ENCODE peak calls at places on chromosomes 16 and 17, in six cellular contexts. V is CD8-positive, alpha-beta T cell; Y is K562; L is prostate gland; C is GM23248; R is tibial nerve. F is an unnamed sample. For H3K9me3, the result is how much of the 10 kb centered on the place peaks cover.

GRCh38 chr16:13148294-13148693 is 246.9 kb downstream of the SHISA9 start:
- DNase-seq in Y (no peak), V (no peak), R (no peak), C (no peak), L (no peak), F (no peak)

GRCh38 chr17:51524524-51524923 is 264.2 kb downstream of the UTP18 start:
- DNase-seq in C (no peak), L (no peak), Y (no peak), V (no peak), R (no peak), F (no peak)

GRCh38 chr17:18107971-18108370 is 585 bp upstream of the MYO15A start:
- DNase-seq in C (no peak), L (no peak), V (no peak), Y (no peak), R (no peak), F (no peak)

GRCh38 chr17:73342057-73342522 is 30.3 kb upstream of the CDC42EP4 start:
- DNase-seq in C (peak), V (no peak), L (peak), R (peak), Y (no peak), F (no peak)

GRCh38 chr17:79047923-79048825 is 24.2 kb downstream of the C1QTNF1 start:
- DNase-seq in V (no peak), Y (no peak), R (no peak), C (no peak), L (no peak), F (no peak)

GRCh38 chr16:21599994-21600773 is 807 bp downstream of the METTL9 start:
- DNase-seq in L (peak), V (peak), Y (peak), R (no peak), C (peak), F (no peak)

GRCh38 chr17:39924691-39925055 is 2.7 kb downstream of the ORMDL3 start:
- DNase-seq in V (no peak), R (no peak), C (no peak), Y (no peak), L (no peak), F (no peak)

GRCh38 chr17:78706271-78706915 is 75.7 kb downstream of the CYTH1 start:
- DNase-seq in R (no peak), V (no peak), Y (no peak), C (no peak), L (peak), F (no peak)

GRCh38 chr17:29766796-29767327 is 144.2 kb upstream of the CORO6 start:
- DNase-seq in R (no peak), Y (no peak), C (no peak), V (no peak), L (no peak), F (no peak)
- H3K9me3 ChIP-seq in R (under half), Y (under half), C (under half), V (under half), L (under half), F (under half)

GRCh38 chr17:52930145-52930544 is 771.6 kb upstream of the CA10 start:
- DNase-seq in C (no peak), R (no peak), V (no peak), Y (no peak), L (no peak), F (no peak)
- H3K9me3 ChIP-seq in C (under half), R (under half), V (under half), Y (under half), L (under half), F (under half)

GRCh38 chr17:69801368-69801767 is 273.7 kb upstream of the KCNJ16 start:
- DNase-seq in R (no peak), C (no peak), Y (no peak), L (no peak), V (no peak), F (no peak)
- H3K9me3 ChIP-seq in R (under half), C (under half), Y (under half), L (under half), V (under half), F (under half)

GRCh38 chr16:3388325-3388724 is 12.5 kb downstream of the ZSCAN32 start:
- DNase-seq in V (no peak), R (no peak), L (no peak), C (no peak), Y (peak), F (no peak)

DNA sequence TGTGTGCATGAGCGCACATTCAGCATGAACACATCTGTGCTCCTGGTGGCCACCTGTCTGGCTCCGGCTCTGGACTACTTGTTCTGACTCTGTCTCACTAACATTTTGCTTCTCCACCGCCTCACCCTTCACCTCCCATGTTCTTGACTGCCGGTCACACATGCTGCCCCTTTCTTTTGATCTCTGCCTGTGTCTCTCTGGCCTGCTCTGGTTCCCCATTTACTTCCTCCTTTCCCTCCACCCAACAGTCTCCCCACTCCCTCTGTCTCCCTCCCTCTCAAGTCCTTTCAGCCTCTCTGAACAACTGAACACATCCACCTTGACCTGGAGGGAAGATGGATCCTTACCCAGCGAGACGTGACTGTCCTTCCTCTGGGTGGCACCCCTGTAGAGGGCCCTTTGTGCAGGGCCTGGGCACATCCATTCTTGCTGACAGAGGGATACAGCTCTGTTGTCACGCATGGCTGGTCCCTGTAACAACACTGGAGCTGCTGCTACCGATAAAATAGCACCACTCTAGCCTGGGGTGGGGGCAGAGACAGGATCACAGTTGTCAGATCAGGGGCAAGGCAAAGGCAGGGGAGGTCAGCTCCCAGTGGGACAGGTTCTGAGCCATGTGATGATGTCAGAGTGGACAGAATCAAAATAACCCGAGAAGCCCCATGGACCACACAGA is 11.0 kb downstream of the ZSCAN32 start:
- DNase-seq in V (no peak), R (no peak), L (no peak), C (no peak), Y (peak), F (no peak)
- H3K9me3 ChIP-seq in V (under half), R (half or more), L (under half), C (under half), Y (under half), F (under half)

GRCh38 chr17:22459953-22460350 is 767.6 kb downstream of the KCNJ18 start:
- DNase-seq in L (no peak), Y (no peak), C (no peak), R (no peak), V (no peak), F (no peak)

GRCh38 chr17:22460461-22461063 is 768.2 kb downstream of the KCNJ18 start:
- DNase-seq in C (no peak), L (no peak), Y (no peak), V (no peak), R (no peak), F (no peak)

GRCh38 chr17:22462461-22462860 is 770.1 kb downstream of the KCNJ18 start:
- DNase-seq in C (no peak), Y (no peak), V (no peak), R (no peak), L (no peak), F (no peak)

GRCh38 chr17:22461460-22462145 is 769.3 kb downstream of the KCNJ18 start:
- DNase-seq in L (no peak), Y (peak), V (no peak), R (no peak), C (no peak), F (no peak)

DNA sequence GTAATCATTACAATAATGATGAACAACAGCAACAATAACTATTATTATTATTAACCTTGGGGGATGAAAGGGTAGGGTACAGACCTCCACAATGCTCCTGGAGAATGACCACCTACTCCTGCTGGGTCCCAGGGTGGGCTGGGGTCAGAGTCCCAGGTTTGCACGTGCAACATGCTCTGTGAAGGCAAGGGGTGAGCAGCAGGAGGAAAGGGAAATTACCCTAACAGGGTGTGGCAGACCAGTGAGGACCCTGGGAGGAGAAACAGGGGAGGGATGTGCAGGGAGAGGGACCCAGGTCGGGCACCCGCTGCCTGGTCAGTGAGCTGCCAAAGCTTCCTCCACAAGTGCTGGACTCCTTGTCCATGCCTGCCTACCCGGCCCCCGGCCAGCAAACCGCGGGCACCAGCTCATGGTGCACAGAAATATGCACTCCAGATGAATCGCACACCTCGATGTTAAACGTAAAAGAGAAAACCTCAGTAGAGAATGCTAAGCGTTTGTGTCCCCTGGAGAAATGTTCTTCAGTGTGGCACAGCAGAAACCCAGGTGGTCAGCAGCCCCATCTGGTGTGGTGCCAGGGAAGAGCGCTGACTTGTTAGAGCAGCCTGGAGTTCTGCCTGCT is 767.1 kb downstream of the KCNJ18 start:
- DNase-seq in C (no peak), V (no peak), Y (no peak), R (no peak), L (no peak), F (no peak)
- H3K9me3 ChIP-seq in C (under half), V (under half), Y (under half), R (under half), L (under half), F (under half)

GRCh38 chr16:10408824-10409381 is 23.0 kb downstream of the ATF7IP2 start:
- DNase-seq in Y (peak), C (no peak), L (no peak), V (no peak), R (no peak), F (no peak)

GRCh38 chr16:10410469-10410868 is 24.6 kb downstream of the ATF7IP2 start:
- DNase-seq in C (no peak), R (no peak), L (no peak), Y (no peak), V (no peak), F (no peak)

GRCh38 chr16:10412935-10413601 is 27.2 kb downstream of the ATF7IP2 start:
- DNase-seq in V (no peak), R (no peak), L (no peak), C (no peak), Y (no peak), F (no peak)
- H3K9me3 ChIP-seq in V (under half), R (half or more), L (under half), C (under half), Y (half or more), F (under half)

GRCh38 chr17:64115871-64116534 is 13.9 kb downstream of the ERN1 start:
- DNase-seq in R (no peak), L (no peak), V (no peak), Y (no peak), C (peak), F (no peak)
- H3K9me3 ChIP-seq in R (under half), L (under half), V (under half), Y (under half), C (under half), F (under half)

GRCh38 chr16:84029297-84030096 is 13.1 kb downstream of the SLC38A8 start:
- DNase-seq in L (no peak), Y (no peak), R (no peak), C (no peak), V (no peak), F (no peak)

GRCh38 chr16:84033251-84034195 is 9.1 kb downstream of the SLC38A8 start:
- DNase-seq in V (no peak), R (no peak), C (no peak), Y (no peak), L (no peak), F (no peak)

GRCh38 chr16:84031556-84031955 is 11.0 kb downstream of the SLC38A8 start:
- DNase-seq in Y (no peak), C (no peak), R (no peak), L (no peak), V (no peak), F (no peak)

GRCh38 chr16:84034516-84034915 is 8.1 kb downstream of the SLC38A8 start:
- DNase-seq in C (no peak), R (no peak), V (no peak), L (no peak), Y (no peak), F (no peak)

DNA sequence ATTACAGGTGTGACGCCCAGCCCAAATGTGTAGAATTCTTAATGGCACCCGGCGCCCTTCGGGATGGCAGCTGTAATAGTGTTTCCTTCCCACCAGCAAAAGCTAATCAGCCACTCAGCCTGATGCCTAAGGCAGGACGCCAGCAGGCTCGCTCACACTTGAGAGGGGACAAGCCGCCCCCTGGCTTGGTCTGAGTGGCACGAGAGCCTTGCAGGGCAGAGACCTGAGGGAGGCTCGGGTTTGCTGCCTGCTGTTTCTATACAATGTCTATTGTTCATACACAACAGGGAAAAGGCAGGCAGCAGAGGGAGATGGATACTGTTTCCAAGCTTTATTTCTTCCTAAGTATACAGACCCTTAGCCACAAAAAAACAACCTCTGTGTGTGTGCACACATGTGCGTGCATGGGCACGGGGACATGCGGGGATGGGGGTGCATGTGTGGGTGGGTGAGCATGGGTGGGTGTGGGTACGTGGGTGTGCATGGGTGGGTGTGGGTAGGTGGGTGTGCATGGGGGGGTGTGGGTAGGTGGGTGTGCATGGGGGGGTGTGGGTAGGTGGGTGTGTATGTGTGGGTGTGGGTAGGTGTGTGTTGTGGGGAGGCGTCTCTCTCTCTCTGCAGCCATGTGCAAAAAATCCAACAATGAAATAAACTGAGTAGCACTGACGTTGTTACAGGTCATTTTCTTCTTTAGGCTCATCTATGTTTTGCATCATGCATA is 10.0 kb downstream of the SLC38A8 start:
- DNase-seq in Y (no peak), R (no peak), L (no peak), V (no peak), C (no peak), F (no peak)
- H3K9me3 ChIP-seq in Y (under half), R (under half), L (under half), V (under half), C (under half), F (under half)